ENCODE peak calls at places on chromosomes 11 and 22, in five cellular contexts. X is aorta, I is left ventricle myocardium inferior, G is endothelial cell of umbilical vein, S is upper lobe of right lung. D is an unnamed sample.

GRCh38 chr22:47316020-47316419 is 553.6 kb downstream of the TBC1D22A start:
- DNase-seq in S (no peak), X (no peak), G (no peak), I (no peak), D (no peak)

GRCh38 chr11:86570457-86570856 is 102.0 kb downstream of the ME3 start:
- DNase-seq in S (no peak), G (no peak), X (no peak), I (no peak), D (no peak)

GRCh38 chr11:85823816-85824215 is 12.9 kb upstream of the SYTL2 start:
- DNase-seq in G (no peak), I (no peak), X (no peak), S (no peak), D (no peak)

GRCh38 chr11:8831861-8832260 is 79.1 kb upstream of the AKIP1 start:
- DNase-seq in S (no peak), X (no peak), I (no peak), G (no peak), D (no peak)

GRCh38 chr11:99117603-99118002 is 96.9 kb downstream of the CNTN5 start:
- DNase-seq in X (no peak), S (no peak), G (no peak), I (no peak), D (no peak)

GRCh38 chr11:86726118-86726748 is 53.8 kb upstream of the ME3 start:
- DNase-seq in S (no peak), I (no peak), G (no peak), X (no peak), D (no peak)

GRCh38 chr22:45323695-45324094 is 14.0 kb downstream of the FAM118A start:
- DNase-seq in I (no peak), X (peak; percentile 42), G (no peak), S (no peak), D (no peak)

GRCh38 chr11:69277074-69277809 is 16.7 kb upstream of the MYEOV start:
- DNase-seq in G (no peak), I (no peak), X (no peak), S (peak; percentile 59), D (no peak)

GRCh38 chr22:50047346-50047745 is 10.8 kb downstream of the TTLL8 start:
- DNase-seq in S (peak; percentile 56), X (peak; percentile 56), G (no peak), I (no peak), D (no peak)

GRCh38 chr11:12088047-12088481 is 22.3 kb upstream of the MICAL2 start:
- DNase-seq in G (peak; percentile 74), S (no peak), X (peak; percentile 86), I (peak; percentile 68), D (no peak)

DNA sequence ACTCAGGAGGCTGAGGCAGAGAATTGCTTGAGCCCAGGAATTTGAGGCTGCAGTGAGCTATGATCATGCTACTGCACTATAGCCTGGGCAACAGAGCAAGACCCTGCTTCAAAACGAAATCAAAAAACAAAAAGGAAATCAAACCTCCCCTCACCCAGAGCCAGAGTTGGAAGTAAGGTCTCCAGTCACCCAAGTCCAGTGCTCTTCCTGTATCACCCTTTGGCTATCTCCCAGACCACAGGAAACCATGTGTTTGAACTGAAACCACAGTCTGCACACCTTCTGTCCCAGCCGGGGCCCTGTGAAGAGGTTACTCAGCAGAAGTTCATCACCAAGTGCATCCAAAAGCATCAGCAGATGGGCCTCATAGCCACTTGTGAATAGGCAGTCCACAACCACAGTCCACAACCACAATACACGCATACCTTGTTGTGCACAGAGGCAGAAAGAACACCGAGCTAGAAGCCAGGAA is 4.6 kb downstream of the MYH9 start:
- DNase-seq in S (no peak), X (no peak), I (no peak), G (peak; percentile 47), D (no peak)
- H3K4me3 ChIP-seq in S (peak overlapping the region; percentile 96), X (no peak overlapping the region), I (peak overlapping the region; percentile 92), G (no peak overlapping the region), D (no peak overlapping the region)

GRCh38 chr11:20023082-20023426 is 137.2 kb downstream of the DBX1 start:
- DNase-seq in G (no peak), X (no peak), S (no peak), I (no peak), D (no peak)
- H3K27ac ChIP-seq in G (peak overlapping the region; percentile 88), X (no peak overlapping the region), S (no peak overlapping the region), I (peak overlapping the region; percentile 18), D (peak overlapping the region; percentile 94)

DNA sequence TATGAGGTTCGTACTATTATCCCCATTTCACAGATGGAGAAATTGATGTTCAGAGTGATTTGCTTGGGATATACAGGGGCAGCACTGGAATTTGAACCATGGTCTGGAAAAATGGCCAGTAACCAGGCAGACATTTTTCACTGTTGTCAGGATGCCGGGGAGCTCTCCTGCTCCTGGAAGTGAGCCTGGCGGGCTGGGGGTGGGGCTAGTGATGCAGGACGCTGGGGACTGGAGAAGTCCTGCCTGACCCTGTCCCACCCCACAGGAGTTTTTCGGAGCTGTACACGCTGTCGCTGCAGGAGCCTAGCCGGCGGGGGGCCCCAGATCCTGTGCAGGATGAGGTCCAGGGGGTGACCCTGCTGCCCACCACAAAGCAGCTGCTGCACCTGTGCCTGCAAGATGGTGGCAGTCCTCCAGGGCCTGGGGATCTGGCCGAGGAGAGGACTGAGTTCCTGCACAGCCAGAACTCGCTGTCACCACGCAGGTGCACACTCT is 11.1 kb downstream of the SIPA1 start:
- DNase-seq in X (no peak), S (peak; percentile 65), I (no peak), G (no peak), D (peak; percentile 80)
- H3K4me1 ChIP-seq in X (no peaks in the 10 kb centered on the region), S (peaks cover 33% of the 10 kb centered on the region), I (peaks cover 63% of the 10 kb centered on the region), G (peaks cover 21% of the 10 kb centered on the region), D (peaks cover 45% of the 10 kb centered on the region)

GRCh38 chr22:39953101-39953500 is 7.1 kb upstream of the TMA7B start:
- DNase-seq in X (no peak), S (no peak), I (no peak), G (no peak), D (no peak)
- H3K4me3 ChIP-seq in X (no peak overlapping the region), S (no peak overlapping the region), I (no peak overlapping the region), G (no peak overlapping the region), D (no peak overlapping the region)

D was measured in right lobe of liver.